ENCODE peak calls at places on chromosomes 16 and 17, in eight cellular contexts. P is psoas muscle, I is PC-3, V is aorta, D is cardiac muscle cell, Z is IMR-90, H is breast epithelium, A is adrenal gland. M is an unnamed sample.

GRCh38 chr16:15457958-15458357 is 23.6 kb downstream of the BMERB1 start:
- DNase-seq in P (no peak), I (peak; percentile 15), V (no peak), D (no peak), Z (no peak), H (no peak), A (no peak), M (no peak)

GRCh38 chr17:44362964-44363612 is 565 bp downstream of the FAM171A2 start:
- DNase-seq in P (no peak), I (peak; percentile 28), V (peak; percentile 79), D (no peak), Z (no peak), H (no peak), A (no peak), M (no peak)

GRCh38 chr16:57268804-57269800 is 15.4 kb downstream of the PLLP start:
- DNase-seq in P (no peak), I (no peak), V (peak; percentile 59), D (peak; percentile 64), Z (peak; percentile 14), H (no peak), A (peak; percentile 48), M (peak; percentile 54)

GRCh38 chr16:4207683-4208528 is 34.0 kb downstream of the SRL start:
- DNase-seq in P (peak; percentile 74), I (no peak), V (no peak), D (no peak), Z (no peak), H (no peak), A (peak; percentile 72), M (no peak)

GRCh38 chr17:55757659-55758058 is 6.8 kb downstream of the PCTP start:
- DNase-seq in P (no peak), I (no peak), V (no peak), D (no peak), Z (no peak), H (no peak), A (no peak), M (no peak)

GRCh38 chr16:28163699-28164584 is 47.8 kb downstream of the XPO6 start:
- DNase-seq in P (no peak), I (no peak), V (no peak), D (peak; percentile 88), Z (peak; percentile 73), H (no peak), A (no peak), M (no peak)

GRCh38 chr17:79093270-79093669 is 18.6 kb downstream of the ENGASE start:
- DNase-seq in P (no peak), I (peak; percentile 15), V (no peak), D (no peak), Z (no peak), H (no peak), A (no peak), M (no peak)

GRCh38 chr17:34827008-34827407 is 134.3 kb downstream of the CCT6B start:
- DNase-seq in P (no peak), I (peak; percentile 6), V (no peak), D (no peak), Z (no peak), H (peak; percentile 19), A (no peak), M (no peak)

GRCh38 chr16:30142672-30143346 is 19.8 kb upstream of the MAPK3 start:
- DNase-seq in P (no peak), I (peak; percentile 20), V (no peak), D (no peak), Z (no peak), H (no peak), A (no peak), M (no peak)

GRCh38 chr16:90022209-90023077 is 3.2 kb upstream of the DBNDD1 start:
- DNase-seq in P (peak; percentile 92), I (peak; percentile 87), V (peak; percentile 98), D (peak; percentile 91), Z (peak; percentile 82), H (peak; percentile 81), A (peak; percentile 92), M (peak; percentile 91)

GRCh38 chr17:17671369-17672119 is 9.7 kb upstream of the RAI1 start:
- DNase-seq in P (no peak), I (no peak), V (no peak), D (no peak), Z (no peak), H (no peak), A (no peak), M (no peak)

GRCh38 chr17:75020331-75021110 is 8.1 kb downstream of the MRPL58 start:
- DNase-seq in P (no peak), I (no peak), V (no peak), D (no peak), Z (no peak), H (no peak), A (no peak), M (no peak)

GRCh38 chr17:8118769-8119574 is 658 bp upstream of the ALOXE3 start:
- DNase-seq in P (peak; percentile 90), I (peak; percentile 77), V (peak; percentile 96), D (peak; percentile 84), Z (peak; percentile 80), H (peak; percentile 91), A (peak; percentile 86), M (peak; percentile 92)

GRCh38 chr16:51994597-51994996 is 552.3 kb downstream of the TOX3 start:
- DNase-seq in P (no peak), I (peak; percentile 44), V (no peak), D (no peak), Z (no peak), H (peak; percentile 88), A (no peak), M (no peak)

GRCh38 chr17:83160443-83161297 is 81.3 kb downstream of the METRNL start:
- DNase-seq in P (no peak), I (no peak), V (peak; percentile 63), D (no peak), Z (no peak), H (no peak), A (no peak), M (peak; percentile 72)

GRCh38 chr17:80413771-80414507 is 1.0 kb upstream of the ENDOV start:
- DNase-seq in P (no peak), I (peak; percentile 34), V (peak; percentile 51), D (no peak), Z (no peak), H (no peak), A (no peak), M (no peak)

GRCh38 chr16:48041861-48042435 is 113.8 kb downstream of the ABCC12 start:
- DNase-seq in P (no peak), I (peak; percentile 19), V (no peak), D (no peak), Z (no peak), H (no peak), A (no peak), M (no peak)

GRCh38 chr17:81483085-81483861 is 29.3 kb downstream of the ACTG1 start:
- DNase-seq in P (peak; percentile 62), I (no peak), V (no peak), D (peak; percentile 49), Z (no peak), H (no peak), A (no peak), M (no peak)

GRCh38 chr17:50550661-50551432 is 3.9 kb downstream of the SPATA20 start:
- DNase-seq in P (peak; percentile 86), I (peak; percentile 70), V (peak; percentile 92), D (peak; percentile 94), Z (peak; percentile 85), H (peak; percentile 55), A (peak; percentile 91), M (no peak)

GRCh38 chr17:70134777-70135176 is 34.6 kb upstream of the KCNJ2 start:
- DNase-seq in P (no peak), I (no peak), V (no peak), D (no peak), Z (no peak), H (no peak), A (no peak), M (no peak)
- H3K27ac ChIP-seq in P (no peak overlapping the region), I (no peak overlapping the region), V (no peak overlapping the region), D (no peak overlapping the region), Z (no peak overlapping the region), H (no peak overlapping the region), A (no peak overlapping the region), M (no peak overlapping the region)

GRCh38 chr16:53498984-53499383 is 4.0 kb downstream of the AKTIP start:
- DNase-seq in P (no peak), I (no peak), V (no peak), D (no peak), Z (no peak), H (no peak), A (no peak), M (no peak)

GRCh38 chr16:53502331-53503269 is at the start of gene AKTIP:
- DNase-seq in P (peak; percentile 42), I (peak; percentile 54), V (peak; percentile 82), D (peak; percentile 51), Z (peak; percentile 52), H (peak; percentile 79), A (peak; percentile 31), M (peak; percentile 78)

GRCh38 chr16:53503270-53503911 is 382 bp upstream of the AKTIP start:
- DNase-seq in P (peak; percentile 100), I (peak; percentile 98), V (peak; percentile 100), D (peak; percentile 100), Z (peak; percentile 100), H (peak; percentile 100), A (peak; percentile 100), M (peak; percentile 100)

GRCh38 chr16:53504161-53504663 is 1.2 kb upstream of the AKTIP start:
- DNase-seq in P (peak; percentile 49), I (no peak), V (peak; percentile 84), D (peak; percentile 80), Z (peak; percentile 31), H (peak; percentile 62), A (peak; percentile 53), M (peak; percentile 87)

GRCh38 chr16:53501216-53501859 is 1.7 kb downstream of the AKTIP start:
- DNase-seq in P (no peak), I (no peak), V (no peak), D (no peak), Z (no peak), H (no peak), A (no peak), M (no peak)
- H3K4me3 ChIP-seq in P (peak overlapping the region; percentile 87), I (peak overlapping the region; percentile 87), V (peak overlapping the region; percentile 72), D (peak overlapping the region; percentile 91), Z (no peak overlapping the region), H (peak overlapping the region; percentile 93), A (no peak overlapping the region), M (peak overlapping the region; percentile 100)

DNA sequence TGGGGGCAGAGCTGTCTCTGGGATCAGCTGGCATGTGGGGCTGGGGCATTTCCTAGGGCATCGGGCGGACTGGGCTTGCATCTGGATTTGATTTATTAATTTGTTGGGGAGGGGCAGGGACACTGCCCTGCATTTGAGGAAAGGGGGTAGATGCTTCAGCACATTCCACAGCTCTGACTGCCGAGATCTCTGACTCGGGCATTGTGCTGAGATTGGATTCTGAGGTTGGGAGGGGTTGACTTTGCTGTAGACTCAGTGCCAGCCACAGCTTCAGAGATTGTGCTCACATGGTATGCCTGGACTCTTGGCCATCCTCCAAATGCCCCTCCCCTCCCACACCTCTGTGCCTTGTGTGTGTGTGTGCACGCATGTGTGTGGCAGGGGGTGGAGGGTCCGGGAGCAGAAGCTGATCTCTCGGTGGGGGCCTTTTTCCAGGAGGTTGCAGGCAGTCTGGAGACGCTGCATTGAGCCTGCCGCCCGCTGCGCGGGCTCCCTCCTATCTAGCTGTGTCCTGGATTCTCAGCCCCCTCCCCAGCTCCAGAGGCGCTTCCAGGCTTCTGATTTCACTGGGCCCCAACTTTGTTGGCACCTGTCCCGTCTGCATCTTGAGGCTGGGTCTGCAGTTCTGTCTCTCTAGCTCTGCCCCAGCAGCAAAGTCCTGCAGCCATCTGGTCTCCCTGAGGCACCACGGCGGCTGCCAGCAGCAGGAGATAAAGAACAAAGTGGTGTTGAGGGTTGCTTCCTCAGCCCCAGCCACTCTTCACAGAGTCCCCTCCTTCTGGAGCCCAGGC is 14.9 kb downstream of the IGFBP4 start:
- DNase-seq in P (no peak), I (peak; percentile 37), V (no peak), D (peak; percentile 84), Z (peak; percentile 84), H (no peak), A (no peak), M (no peak)
- H3K27ac ChIP-seq in P (no peak overlapping the region), I (no peak overlapping the region), V (no peak overlapping the region), D (peak overlapping the region; percentile 79), Z (peak overlapping the region; percentile 48), H (peak overlapping the region; percentile 0), A (peak overlapping the region; percentile 67), M (peak overlapping the region; percentile 68)

GRCh38 chr17:48046296-48046695 is 1.9 kb upstream of the NFE2L1 start:
- DNase-seq in P (no peak), I (no peak), V (no peak), D (no peak), Z (no peak), H (no peak), A (no peak), M (no peak)
- H3K4me3 ChIP-seq in P (peak overlapping the region; percentile 87), I (no peak overlapping the region), V (no peak overlapping the region), D (no peak overlapping the region), Z (no peak overlapping the region), H (no peak overlapping the region), A (no peak overlapping the region), M (peak overlapping the region; percentile 77)

M was measured in coronary artery.